ENCODE peak calls at places on chromosomes 12 and 14, in nine cellular contexts. K is hippocampal formation; Z is stimulated activated CD8-positive, alpha-beta memory T cell treated with anti-CD3 and anti-CD28 coated beads, Interleukin-2, amount 100 ng/mL, for 1 hour; U is ecto neural progenitor cell; W is A172; G is testis; Q is AG04449; I is astrocyte of the spinal cord; R is Caki2. D is an unnamed sample.

GRCh38 chr12:59067068-59067467 is 146.8 kb upstream of the LRIG3 start:
- DNase-seq in K (no peak), Z (no peak), U (no peak), W (peak), G (no peak), Q (peak), I (peak), R (peak), D (no peak)

GRCh38 chr14:104105822-104106470 is 20.4 kb downstream of the ASPG start:
- DNase-seq in K (no peak), Z (no peak), U (peak), W (no peak), G (no peak), Q (no peak), I (no peak), R (no peak), D (peak)

GRCh38 chr14:67418368-67419174 is 6.6 kb upstream of the PLEK2 start:
- DNase-seq in K (no peak), Z (no peak), U (no peak), W (peak), G (no peak), Q (no peak), I (peak), R (no peak), D (no peak)

GRCh38 chr14:65676361-65677014 is 264.0 kb downstream of the FUT8 start:
- DNase-seq in K (no peak), Z (no peak), U (no peak), W (no peak), G (no peak), Q (no peak), I (no peak), R (no peak), D (no peak)

GRCh38 chr12:94290353-94290752 is 142.0 kb downstream of the PLXNC1 start:
- DNase-seq in K (no peak), Z (no peak), U (peak), W (no peak), G (no peak), Q (no peak), I (no peak), R (no peak), D (no peak)

GRCh38 chr14:36465178-36465577 is 54.9 kb downstream of the NKX2-1 start:
- DNase-seq in K (no peak), Z (no peak), U (no peak), W (no peak), G (no peak), Q (no peak), I (no peak), R (no peak), D (no peak)

GRCh38 chr12:129911437-129912049 is 7.7 kb upstream of the TMEM132D start:
- DNase-seq in K (peak), Z (no peak), U (peak), W (peak), G (peak), Q (no peak), I (peak), R (peak), D (peak)

GRCh38 chr14:36835145-36835544 is 173.5 kb downstream of the PAX9 start:
- DNase-seq in K (no peak), Z (no peak), U (no peak), W (peak), G (no peak), Q (no peak), I (no peak), R (peak), D (no peak)

GRCh38 chr12:89980236-89980635 is 271.6 kb upstream of the ATP2B1 start:
- DNase-seq in K (no peak), Z (no peak), U (no peak), W (no peak), G (no peak), Q (no peak), I (no peak), R (no peak), D (no peak)

GRCh38 chr12:30874455-30875313 is 51.9 kb upstream of the TSPAN11 start:
- DNase-seq in K (no peak), Z (no peak), U (peak), W (no peak), G (no peak), Q (no peak), I (no peak), R (peak), D (peak)

GRCh38 chr14:93533864-93534263 is 103.1 kb downstream of the UNC79 start:
- DNase-seq in K (no peak), Z (no peak), U (no peak), W (no peak), G (no peak), Q (no peak), I (no peak), R (peak), D (no peak)

GRCh38 chr12:107844312-107844921 is 69.9 kb downstream of the ASCL4 start:
- DNase-seq in K (no peak), Z (no peak), U (no peak), W (no peak), G (no peak), Q (no peak), I (no peak), R (no peak), D (no peak)

GRCh38 chr12:45773734-45774133 is 44.2 kb downstream of the ARID2 start:
- DNase-seq in K (no peak), Z (no peak), U (no peak), W (no peak), G (no peak), Q (no peak), I (no peak), R (no peak), D (no peak)

GRCh38 chr12:1262008-1262407 is 271.0 kb downstream of the ERC1 start:
- DNase-seq in K (no peak), Z (no peak), U (no peak), W (no peak), G (no peak), Q (no peak), I (no peak), R (no peak), D (no peak)

GRCh38 chr12:120286768-120287490 is 4.8 kb downstream of the RNU4-2 start:
- DNase-seq in K (no peak), Z (no peak), U (no peak), W (no peak), G (no peak), Q (no peak), I (no peak), R (no peak), D (no peak)

GRCh38 chr14:76465651-76466050 is 89.7 kb downstream of the ESRRB start:
- DNase-seq in K (no peak), Z (no peak), U (no peak), W (no peak), G (no peak), Q (no peak), I (no peak), R (no peak), D (no peak)

GRCh38 chr12:42774238-42774637 is 184.7 kb upstream of the PRICKLE1 start:
- DNase-seq in K (no peak), Z (no peak), U (no peak), W (no peak), G (no peak), Q (no peak), I (no peak), R (no peak), D (no peak)

GRCh38 chr14:66070542-66071319 is 415.4 kb upstream of the CCDC196 start:
- DNase-seq in K (peak), Z (peak), U (peak), W (peak), G (peak), Q (no peak), I (peak), R (peak), D (peak)

GRCh38 chr14:99502989-99503421 is 21.8 kb downstream of the CCNK start:
- DNase-seq in K (no peak), Z (no peak), U (no peak), W (no peak), G (no peak), Q (no peak), I (no peak), R (no peak), D (no peak)

GRCh38 chr12:6154730-6155459 is 30.4 kb upstream of the VWF start:
- DNase-seq in K (no peak), Z (no peak), U (no peak), W (no peak), G (peak), Q (no peak), I (no peak), R (no peak), D (peak)

GRCh38 chr12:4814485-4814884 is 94.3 kb downstream of the GALNT8 start:
- DNase-seq in K (no peak), Z (no peak), U (no peak), W (no peak), G (no peak), Q (no peak), I (no peak), R (no peak), D (no peak)

GRCh38 chr12:65876898-65877721 is 52.8 kb downstream of the HMGA2 start:
- DNase-seq in K (no peak), Z (no peak), U (peak), W (peak), G (no peak), Q (no peak), I (peak), R (peak), D (no peak)

GRCh38 chr14:99430491-99430890 is 50.2 kb downstream of the SETD3 start:
- DNase-seq in K (no peak), Z (no peak), U (peak), W (no peak), G (no peak), Q (no peak), I (no peak), R (no peak), D (no peak)

GRCh38 chr14:78448483-78449094 is 278.4 kb downstream of the NRXN3 start:
- DNase-seq in K (peak), Z (no peak), U (peak), W (peak), G (peak), Q (no peak), I (peak), R (peak), D (no peak)

GRCh38 chr12:15534870-15535269 is 212.6 kb downstream of the PTPRO start:
- DNase-seq in K (no peak), Z (no peak), U (no peak), W (no peak), G (no peak), Q (no peak), I (no peak), R (no peak), D (no peak)

GRCh38 chr14:95023886-95024285 is 133.4 kb downstream of the DICER1 start:
- DNase-seq in K (no peak), Z (no peak), U (peak), W (no peak), G (no peak), Q (no peak), I (no peak), R (no peak), D (no peak)

GRCh38 chr14:75539562-75540478 is 17.6 kb downstream of the BATF start:
- DNase-seq in K (no peak), Z (no peak), U (no peak), W (no peak), G (no peak), Q (no peak), I (no peak), R (no peak), D (no peak)

GRCh38 chr14:104824353-104824997 is 23.6 kb downstream of the ZBTB42 start:
- DNase-seq in K (no peak), Z (no peak), U (no peak), W (no peak), G (no peak), Q (no peak), I (no peak), R (no peak), D (no peak)

GRCh38 chr12:89192419-89192818 is 159.9 kb downstream of the DUSP6 start:
- DNase-seq in K (no peak), Z (no peak), U (no peak), W (peak), G (no peak), Q (no peak), I (no peak), R (no peak), D (no peak)

GRCh38 chr12:40156031-40156764 is 50.3 kb upstream of the SLC2A13 start:
- DNase-seq in K (no peak), Z (no peak), U (no peak), W (no peak), G (no peak), Q (no peak), I (no peak), R (no peak), D (no peak)

GRCh38 chr12:101671157-101671791 is 26.2 kb upstream of the CHPT1 start:
- DNase-seq in K (peak), Z (no peak), U (no peak), W (no peak), G (no peak), Q (no peak), I (no peak), R (no peak), D (peak)